ENCODE peak calls at places on chromosomes 6 and 20, in four cellular contexts. One of them, this sample, is unnamed.

GRCh38 chr6:145199961-145200360 is 535.4 kb downstream of the EPM2A start:
- DNase-seq in activated CD8-positive, alpha-beta memory T cell treated with anti-CD3 and anti-CD28 coated beads, Interleukin-2, amount 50 U/mL, for 48 hours: no peak
- DNase-seq in left ventricle myocardium superior: no peak
- DNase-seq in GM13976: no peak
- DNase-seq in this sample: no peak

GRCh38 chr20:4150095-4150492 is 134.7 kb upstream of the RNF24 start:
- DNase-seq in activated CD8-positive, alpha-beta memory T cell treated with anti-CD3 and anti-CD28 coated beads, Interleukin-2, amount 50 U/mL, for 48 hours: no peak
- DNase-seq in left ventricle myocardium superior: no peak
- DNase-seq in GM13976: no peak
- DNase-seq in this sample: no peak

GRCh38 chr6:105459884-105460283 is 57.0 kb upstream of the PREP start:
- DNase-seq in activated CD8-positive, alpha-beta memory T cell treated with anti-CD3 and anti-CD28 coated beads, Interleukin-2, amount 50 U/mL, for 48 hours: no peak
- DNase-seq in left ventricle myocardium superior: no peak
- DNase-seq in GM13976: no peak
- DNase-seq in this sample: no peak

GRCh38 chr20:23165964-23166363 is 79.8 kb upstream of the CD93 start:
- DNase-seq in activated CD8-positive, alpha-beta memory T cell treated with anti-CD3 and anti-CD28 coated beads, Interleukin-2, amount 50 U/mL, for 48 hours: no peak
- DNase-seq in left ventricle myocardium superior: no peak
- DNase-seq in GM13976: no peak
- DNase-seq in this sample: no peak

GRCh38 chr6:125257351-125257750 is 44.4 kb downstream of the HDDC2 start:
- DNase-seq in activated CD8-positive, alpha-beta memory T cell treated with anti-CD3 and anti-CD28 coated beads, Interleukin-2, amount 50 U/mL, for 48 hours: no peak
- DNase-seq in left ventricle myocardium superior: no peak
- DNase-seq in GM13976: no peak
- DNase-seq in this sample: no peak

GRCh38 chr6:28868873-28869272 is 54.9 kb downstream of the TRIM27 start:
- DNase-seq in activated CD8-positive, alpha-beta memory T cell treated with anti-CD3 and anti-CD28 coated beads, Interleukin-2, amount 50 U/mL, for 48 hours: no peak
- DNase-seq in left ventricle myocardium superior: no peak
- DNase-seq in GM13976: no peak
- DNase-seq in this sample: no peak

GRCh38 chr20:20785226-20785625 is 72.8 kb upstream of the RALGAPA2 start:
- DNase-seq in activated CD8-positive, alpha-beta memory T cell treated with anti-CD3 and anti-CD28 coated beads, Interleukin-2, amount 50 U/mL, for 48 hours: no peak
- DNase-seq in left ventricle myocardium superior: no peak
- DNase-seq in GM13976: no peak
- DNase-seq in this sample: no peak

GRCh38 chr6:27143474-27144026 is 104.0 kb upstream of the PRSS16 start:
- DNase-seq in activated CD8-positive, alpha-beta memory T cell treated with anti-CD3 and anti-CD28 coated beads, Interleukin-2, amount 50 U/mL, for 48 hours: no peak
- DNase-seq in left ventricle myocardium superior: no peak
- DNase-seq in GM13976: no peak
- DNase-seq in this sample: no peak

GRCh38 chr6:157673596-157673995 is 149.4 kb upstream of the SNX9 start:
- DNase-seq in activated CD8-positive, alpha-beta memory T cell treated with anti-CD3 and anti-CD28 coated beads, Interleukin-2, amount 50 U/mL, for 48 hours: no peak
- DNase-seq in left ventricle myocardium superior: no peak
- DNase-seq in GM13976: no peak
- DNase-seq in this sample: no peak

GRCh38 chr20:50852085-50852484 is 57.2 kb downstream of the BCAS4 start:
- DNase-seq in activated CD8-positive, alpha-beta memory T cell treated with anti-CD3 and anti-CD28 coated beads, Interleukin-2, amount 50 U/mL, for 48 hours: no peak
- DNase-seq in left ventricle myocardium superior: no peak
- DNase-seq in GM13976: no peak
- DNase-seq in this sample: no peak

GRCh38 chr6:49515485-49516146 is 15.9 kb downstream of the GLYATL3 start:
- DNase-seq in activated CD8-positive, alpha-beta memory T cell treated with anti-CD3 and anti-CD28 coated beads, Interleukin-2, amount 50 U/mL, for 48 hours: no peak
- DNase-seq in left ventricle myocardium superior: no peak
- DNase-seq in GM13976: no peak
- DNase-seq in this sample: no peak

GRCh38 chr6:165219629-165220028 is 89.8 kb downstream of the C6orf118 start:
- DNase-seq in activated CD8-positive, alpha-beta memory T cell treated with anti-CD3 and anti-CD28 coated beads, Interleukin-2, amount 50 U/mL, for 48 hours: no peak
- DNase-seq in left ventricle myocardium superior: no peak
- DNase-seq in GM13976: no peak
- DNase-seq in this sample: no peak

GRCh38 chr6:170243791-170244291 is 47.0 kb downstream of the DLL1 start:
- DNase-seq in activated CD8-positive, alpha-beta memory T cell treated with anti-CD3 and anti-CD28 coated beads, Interleukin-2, amount 50 U/mL, for 48 hours: no peak
- DNase-seq in left ventricle myocardium superior: peak
- DNase-seq in GM13976: no peak
- DNase-seq in this sample: no peak

GRCh38 chr6:163243083-163243482 is 171.4 kb upstream of the QKI start:
- DNase-seq in activated CD8-positive, alpha-beta memory T cell treated with anti-CD3 and anti-CD28 coated beads, Interleukin-2, amount 50 U/mL, for 48 hours: no peak
- DNase-seq in left ventricle myocardium superior: peak
- DNase-seq in GM13976: no peak
- DNase-seq in this sample: no peak

GRCh38 chr6:168778201-168778600 is 337.2 kb downstream of the SMOC2 start:
- DNase-seq in activated CD8-positive, alpha-beta memory T cell treated with anti-CD3 and anti-CD28 coated beads, Interleukin-2, amount 50 U/mL, for 48 hours: no peak
- DNase-seq in left ventricle myocardium superior: peak
- DNase-seq in GM13976: no peak
- DNase-seq in this sample: no peak

GRCh38 chr6:31972709-31973350 is 892 bp upstream of the DXO start:
- DNase-seq in activated CD8-positive, alpha-beta memory T cell treated with anti-CD3 and anti-CD28 coated beads, Interleukin-2, amount 50 U/mL, for 48 hours: no peak
- DNase-seq in left ventricle myocardium superior: no peak
- DNase-seq in GM13976: no peak
- DNase-seq in this sample: no peak

This sample was measured in lower lobe of right lung.